ENCODE peak calls at places on chromosomes 6 and 20, in four cellular contexts. K is GM23248, D is small intestine, T is tibial artery. O is an unnamed sample. For H3K36me3 and H3K4me1, the result is how much of the 10 kb centered on the place peaks cover.

GRCh38 chr20:32906871-32907495 is 48.3 kb downstream of the EFCAB8 start:
- DNase-seq in T (no peak), K (no peak), D (no peak), O (no peak)

GRCh38 chr6:1382883-1383728 is 6.3 kb upstream of the FOXF2 start:
- DNase-seq in T (no peak), K (peak), D (no peak), O (no peak)

GRCh38 chr6:35050988-35051330 is 90.2 kb downstream of the TCP11 start:
- DNase-seq in K (no peak), D (no peak), T (peak), O (no peak)

GRCh38 chr6:160379464-160379863 is 31.3 kb downstream of the SLC22A3 start:
- DNase-seq in T (no peak), D (no peak), K (peak), O (no peak)

GRCh38 chr6:113595921-113596376 is 261.2 kb upstream of the MARCKS start:
- DNase-seq in T (no peak), K (peak), D (no peak), O (no peak)

GRCh38 chr6:75208564-75209431 is 2.9 kb upstream of the COL12A1 start:
- DNase-seq in K (peak), D (peak), T (peak), O (peak)

GRCh38 chr20:23877524-23877923 is 2.0 kb downstream of the CST5 start:
- DNase-seq in K (no peak), T (no peak), D (no peak), O (no peak)

GRCh38 chr20:24936526-24937407 is 12.3 kb upstream of the CST7 start:
- DNase-seq in T (no peak), K (no peak), D (no peak), O (no peak)

GRCh38 chr20:16641511-16641910 is 68.3 kb upstream of the KIF16B start:
- DNase-seq in K (no peak), D (no peak), T (no peak), O (no peak)

GRCh38 chr6:36443498-36443844 is 671 bp downstream of the KCTD20 start:
- DNase-seq in T (no peak), D (no peak), K (peak), O (no peak)

GRCh38 chr6:21590345-21590744 is 3.2 kb upstream of the SOX4 start:
- DNase-seq in D (no peak), T (no peak), K (no peak), O (no peak)

DNA sequence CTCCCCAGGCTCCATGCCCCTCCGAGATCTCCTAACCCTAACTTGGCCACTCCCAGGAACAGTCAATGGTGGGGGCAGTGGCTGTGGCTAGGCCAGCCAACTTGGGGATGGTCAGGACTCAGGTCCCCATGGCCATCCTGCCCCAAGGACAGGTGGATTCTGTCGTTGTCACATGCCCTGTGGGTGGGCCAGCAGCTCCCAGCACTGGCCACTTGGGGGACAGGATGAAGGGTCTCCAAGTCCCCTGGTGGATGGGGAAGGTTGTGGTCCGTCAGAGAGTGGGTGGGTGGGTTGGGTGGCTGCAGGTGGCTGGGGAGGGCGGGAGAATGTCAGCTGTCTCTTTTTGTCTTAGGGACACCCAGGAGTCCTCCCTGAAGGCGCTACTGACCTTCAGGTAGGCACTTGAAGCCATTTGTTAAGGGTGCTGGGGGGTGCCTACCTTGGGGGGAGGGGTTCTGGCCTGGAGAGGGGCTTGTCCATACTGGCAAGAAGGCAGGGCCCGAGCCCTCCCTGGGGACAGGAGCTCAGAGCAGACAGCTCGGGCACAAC is 5.5 kb downstream of the COL9A3 start:
- DNase-seq in K (no peak), D (no peak), T (no peak), O (no peak)
- H3K36me3 ChIP-seq in K (under half), D (under half), T (under half), O (under half)

GRCh38 chr6:11224966-11225463 is 7.5 kb downstream of the NEDD9 start:
- DNase-seq in K (no peak), D (no peak), T (no peak), O (no peak)

GRCh38 chr6:11227698-11228097 is 4.8 kb downstream of the NEDD9 start:
- DNase-seq in D (no peak), T (no peak), K (no peak), O (no peak)

GRCh38 chr6:11224252-11224965 is 8.1 kb downstream of the NEDD9 start:
- DNase-seq in K (peak), D (peak), T (no peak), O (no peak)

GRCh38 chr6:11223296-11223695 is 9.2 kb downstream of the NEDD9 start:
- DNase-seq in T (no peak), K (no peak), D (no peak), O (no peak)

DNA sequence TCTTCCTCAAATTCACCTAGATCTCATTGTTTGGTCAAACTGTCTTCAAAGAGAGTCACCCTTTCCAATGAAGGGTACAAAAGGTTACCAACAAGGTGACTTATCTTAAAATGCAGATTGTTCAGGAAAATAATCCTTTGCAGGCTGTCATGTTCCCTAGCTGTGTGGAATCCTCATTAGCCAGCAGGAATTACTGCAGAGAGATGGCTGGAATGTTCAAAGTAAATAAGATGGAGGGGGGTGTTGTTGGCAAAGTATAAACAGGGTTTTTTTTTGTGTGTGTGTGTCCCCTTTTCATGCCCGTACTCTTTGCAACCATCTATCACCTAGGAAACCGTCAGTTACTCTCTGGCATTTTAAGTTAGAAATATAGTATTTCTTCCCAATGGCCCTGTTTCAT is 6.5 kb downstream of the NEDD9 start:
- DNase-seq in K (no peak), D (no peak), T (no peak), O (no peak)
- H3K4me3 ChIP-seq in K (no peak), D (no peak), T (no peak), O (no peak)

GRCh38 chr6:105648276-105648675 is 245.4 kb upstream of the PREP start:
- DNase-seq in T (no peak), K (no peak), D (peak), O (no peak)
- H3K4me1 ChIP-seq in T (under half), K (under half), D (under half), O (under half)

GRCh38 chr6:16314311-16314710 is 75.9 kb downstream of the GMPR start:
- DNase-seq in K (no peak), T (no peak), D (no peak), O (no peak)

GRCh38 chr6:16311763-16312162 is 73.4 kb downstream of the GMPR start:
- DNase-seq in K (no peak), T (no peak), D (no peak), O (no peak)

GRCh38 chr6:16316741-16317251 is 78.4 kb downstream of the GMPR start:
- DNase-seq in K (peak), T (no peak), D (peak), O (no peak)

GRCh38 chr6:16318538-16318937 is 80.2 kb downstream of the GMPR start:
- DNase-seq in D (no peak), T (peak), K (peak), O (no peak)

DNA sequence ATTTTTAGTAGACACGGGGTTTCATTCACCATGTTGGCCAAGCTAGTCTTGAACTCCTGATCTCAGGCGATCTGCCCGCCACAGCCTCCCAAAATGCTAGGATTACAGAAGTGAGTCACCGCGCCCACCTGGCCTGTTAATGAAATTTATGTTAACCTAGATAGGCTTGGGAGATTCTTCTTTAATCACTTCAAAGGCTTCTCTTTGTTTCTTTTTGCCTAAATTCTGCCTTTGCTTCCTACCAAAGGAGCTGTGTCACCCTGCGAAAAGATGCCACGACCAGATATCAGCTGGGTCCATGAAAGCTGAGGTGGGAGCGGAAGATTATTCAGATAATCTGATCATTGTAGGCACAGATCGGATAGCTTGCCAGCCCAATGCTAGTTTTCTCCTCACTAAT is 75.3 kb downstream of the GMPR start:
- DNase-seq in T (no peak), K (no peak), D (no peak), O (no peak)
- H3K36me3 ChIP-seq in T (under half), K (under half), D (under half), O (under half)

GRCh38 chr20:64049887-64050260 is 435 bp upstream of the SOX18 start:
- DNase-seq in K (no peak), D (no peak), T (no peak), O (no peak)
- H3K4me3 ChIP-seq in K (no peak), D (no peak), T (peak), O (no peak)

DNA sequence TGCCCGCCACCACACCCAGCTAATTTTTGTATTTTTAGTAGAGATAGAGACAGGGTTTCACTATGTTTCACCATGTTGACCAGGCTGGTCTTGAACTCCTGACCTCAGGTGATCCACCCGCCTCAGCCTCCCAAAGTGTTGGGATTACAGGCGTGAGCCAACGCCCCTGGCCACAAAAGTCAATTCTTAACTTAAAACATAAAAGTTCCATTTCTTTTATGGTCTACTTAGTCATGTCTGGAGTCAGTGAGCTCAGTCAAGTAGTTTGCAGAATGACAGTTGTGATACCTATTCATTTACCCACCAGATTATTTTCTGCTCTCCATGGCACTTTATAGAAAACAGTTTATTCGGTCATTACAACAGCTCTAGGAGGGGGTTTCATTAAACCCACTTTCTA is 103.1 kb upstream of the ESR1 start:
- DNase-seq in D (no peak), K (no peak), T (no peak), O (no peak)
- H3K4me1 ChIP-seq in D (under half), K (under half), T (under half), O (under half)